ENCODE peak calls at places on chromosomes 7 and 10, in nine cellular contexts. One of them, this sample, is unnamed.
A peak's percentile ranks its signal among the peaks of the same experiment; 100 is the strongest.

GRCh38 chr10:132926070-132926469 is 16.3 kb downstream of the CFAP46 start:
- DNase-seq in NCI-H446 treated with DMSO at 0.1 percent for 48 hours: no peak
- DNase-seq in KG1: no peak
- DNase-seq in left lung: peak; percentile 69
- DNase-seq in activated CD4-positive, alpha-beta T cell treated with anti-CD3 and anti-CD28 coated beads for 48 hours: no peak
- DNase-seq in hepatocyte: no peak
- DNase-seq in NCI-H460: no peak
- DNase-seq in body of pancreas: no peak
- DNase-seq in right cardiac atrium: no peak
- DNase-seq in this sample: no peak

GRCh38 chr10:4131407-4132215 is 346.6 kb upstream of the KLF6 start:
- DNase-seq in NCI-H446 treated with DMSO at 0.1 percent for 48 hours: no peak
- DNase-seq in KG1: peak; percentile 47
- DNase-seq in left lung: no peak
- DNase-seq in activated CD4-positive, alpha-beta T cell treated with anti-CD3 and anti-CD28 coated beads for 48 hours: peak; percentile 33
- DNase-seq in hepatocyte: peak; percentile 15
- DNase-seq in NCI-H460: peak; percentile 9
- DNase-seq in body of pancreas: no peak
- DNase-seq in right cardiac atrium: no peak
- DNase-seq in this sample: no peak

GRCh38 chr7:143978585-143978984 is 21.5 kb upstream of the OR6B1 start:
- DNase-seq in NCI-H446 treated with DMSO at 0.1 percent for 48 hours: no peak
- DNase-seq in KG1: no peak
- DNase-seq in left lung: no peak
- DNase-seq in activated CD4-positive, alpha-beta T cell treated with anti-CD3 and anti-CD28 coated beads for 48 hours: no peak
- DNase-seq in hepatocyte: no peak
- DNase-seq in NCI-H460: no peak
- DNase-seq in body of pancreas: no peak
- DNase-seq in right cardiac atrium: no peak
- DNase-seq in this sample: no peak

GRCh38 chr7:106183952-106184351 is 71.8 kb upstream of the SYPL1 start:
- DNase-seq in NCI-H446 treated with DMSO at 0.1 percent for 48 hours: no peak
- DNase-seq in KG1: no peak
- DNase-seq in left lung: no peak
- DNase-seq in activated CD4-positive, alpha-beta T cell treated with anti-CD3 and anti-CD28 coated beads for 48 hours: no peak
- DNase-seq in hepatocyte: no peak
- DNase-seq in NCI-H460: no peak
- DNase-seq in body of pancreas: no peak
- DNase-seq in right cardiac atrium: no peak
- DNase-seq in this sample: no peak

GRCh38 chr7:50703654-50704053 is 79.0 kb downstream of the GRB10 start:
- DNase-seq in NCI-H446 treated with DMSO at 0.1 percent for 48 hours: no peak
- DNase-seq in KG1: no peak
- DNase-seq in left lung: no peak
- DNase-seq in activated CD4-positive, alpha-beta T cell treated with anti-CD3 and anti-CD28 coated beads for 48 hours: no peak
- DNase-seq in hepatocyte: no peak
- DNase-seq in NCI-H460: no peak
- DNase-seq in body of pancreas: no peak
- DNase-seq in right cardiac atrium: no peak
- DNase-seq in this sample: no peak

GRCh38 chr7:151431768-151432311 is 8.1 kb downstream of the CRYGN start:
- DNase-seq in NCI-H446 treated with DMSO at 0.1 percent for 48 hours: no peak
- DNase-seq in KG1: no peak
- DNase-seq in left lung: no peak
- DNase-seq in activated CD4-positive, alpha-beta T cell treated with anti-CD3 and anti-CD28 coated beads for 48 hours: no peak
- DNase-seq in hepatocyte: no peak
- DNase-seq in NCI-H460: no peak
- DNase-seq in body of pancreas: no peak
- DNase-seq in right cardiac atrium: no peak
- DNase-seq in this sample: no peak

GRCh38 chr7:12031186-12031585 is 179.9 kb upstream of the TMEM106B start:
- DNase-seq in NCI-H446 treated with DMSO at 0.1 percent for 48 hours: no peak
- DNase-seq in KG1: no peak
- DNase-seq in left lung: no peak
- DNase-seq in activated CD4-positive, alpha-beta T cell treated with anti-CD3 and anti-CD28 coated beads for 48 hours: no peak
- DNase-seq in hepatocyte: no peak
- DNase-seq in NCI-H460: no peak
- DNase-seq in body of pancreas: no peak
- DNase-seq in right cardiac atrium: no peak
- DNase-seq in this sample: no peak

GRCh38 chr7:106590209-106590816 is 70.6 kb downstream of the CCDC71L start:
- DNase-seq in NCI-H446 treated with DMSO at 0.1 percent for 48 hours: no peak
- DNase-seq in KG1: no peak
- DNase-seq in left lung: no peak
- DNase-seq in activated CD4-positive, alpha-beta T cell treated with anti-CD3 and anti-CD28 coated beads for 48 hours: no peak
- DNase-seq in hepatocyte: no peak
- DNase-seq in NCI-H460: no peak
- DNase-seq in body of pancreas: no peak
- DNase-seq in right cardiac atrium: no peak
- DNase-seq in this sample: no peak

GRCh38 chr10:129936266-129936922 is 27.7 kb downstream of the EBF3 start:
- DNase-seq in NCI-H446 treated with DMSO at 0.1 percent for 48 hours: no peak
- DNase-seq in KG1: no peak
- DNase-seq in left lung: peak; percentile 59
- DNase-seq in activated CD4-positive, alpha-beta T cell treated with anti-CD3 and anti-CD28 coated beads for 48 hours: no peak
- DNase-seq in hepatocyte: no peak
- DNase-seq in NCI-H460: no peak
- DNase-seq in body of pancreas: no peak
- DNase-seq in right cardiac atrium: no peak
- DNase-seq in this sample: no peak

GRCh38 chr10:31242902-31243301 is 76.1 kb upstream of the ZEB1 start:
- DNase-seq in NCI-H446 treated with DMSO at 0.1 percent for 48 hours: no peak
- DNase-seq in KG1: peak; percentile 26
- DNase-seq in left lung: no peak
- DNase-seq in activated CD4-positive, alpha-beta T cell treated with anti-CD3 and anti-CD28 coated beads for 48 hours: peak; percentile 75
- DNase-seq in hepatocyte: peak; percentile 55
- DNase-seq in NCI-H460: peak; percentile 7
- DNase-seq in body of pancreas: no peak
- DNase-seq in right cardiac atrium: no peak
- DNase-seq in this sample: no peak

GRCh38 chr7:36036590-36036989 is 116.5 kb upstream of the EEPD1 start:
- DNase-seq in NCI-H446 treated with DMSO at 0.1 percent for 48 hours: no peak
- DNase-seq in KG1: no peak
- DNase-seq in left lung: no peak
- DNase-seq in activated CD4-positive, alpha-beta T cell treated with anti-CD3 and anti-CD28 coated beads for 48 hours: no peak
- DNase-seq in hepatocyte: no peak
- DNase-seq in NCI-H460: no peak
- DNase-seq in body of pancreas: peak; percentile 23
- DNase-seq in right cardiac atrium: peak; percentile 73
- DNase-seq in this sample: no peak

GRCh38 chr7:93958216-93958615 is 36.7 kb downstream of the GNG11 start:
- DNase-seq in NCI-H446 treated with DMSO at 0.1 percent for 48 hours: no peak
- DNase-seq in KG1: no peak
- DNase-seq in left lung: no peak
- DNase-seq in activated CD4-positive, alpha-beta T cell treated with anti-CD3 and anti-CD28 coated beads for 48 hours: no peak
- DNase-seq in hepatocyte: no peak
- DNase-seq in NCI-H460: no peak
- DNase-seq in body of pancreas: no peak
- DNase-seq in right cardiac atrium: no peak
- DNase-seq in this sample: peak; percentile 30

GRCh38 chr7:143382126-143382790 is 1.1 kb downstream of the ZYX start:
- DNase-seq in NCI-H446 treated with DMSO at 0.1 percent for 48 hours: no peak
- DNase-seq in KG1: no peak
- DNase-seq in left lung: peak; percentile 73
- DNase-seq in activated CD4-positive, alpha-beta T cell treated with anti-CD3 and anti-CD28 coated beads for 48 hours: no peak
- DNase-seq in hepatocyte: no peak
- DNase-seq in NCI-H460: no peak
- DNase-seq in body of pancreas: no peak
- DNase-seq in right cardiac atrium: peak; percentile 56
- DNase-seq in this sample: no peak

GRCh38 chr10:32112055-32112454 is 55.8 kb upstream of the KIF5B start:
- DNase-seq in NCI-H446 treated with DMSO at 0.1 percent for 48 hours: no peak
- DNase-seq in KG1: no peak
- DNase-seq in left lung: no peak
- DNase-seq in activated CD4-positive, alpha-beta T cell treated with anti-CD3 and anti-CD28 coated beads for 48 hours: no peak
- DNase-seq in hepatocyte: no peak
- DNase-seq in NCI-H460: peak; percentile 46
- DNase-seq in body of pancreas: no peak
- DNase-seq in right cardiac atrium: no peak
- DNase-seq in this sample: no peak

GRCh38 chr7:70738080-70738479 is 393.9 kb upstream of the GALNT17 start:
- DNase-seq in NCI-H446 treated with DMSO at 0.1 percent for 48 hours: no peak
- DNase-seq in KG1: no peak
- DNase-seq in left lung: no peak
- DNase-seq in activated CD4-positive, alpha-beta T cell treated with anti-CD3 and anti-CD28 coated beads for 48 hours: no peak
- DNase-seq in hepatocyte: peak; percentile 41
- DNase-seq in NCI-H460: peak; percentile 19
- DNase-seq in body of pancreas: no peak
- DNase-seq in right cardiac atrium: no peak
- DNase-seq in this sample: peak; percentile 50

GRCh38 chr10:56266120-56266519 is 94.9 kb downstream of the ZWINT start:
- DNase-seq in NCI-H446 treated with DMSO at 0.1 percent for 48 hours: no peak
- DNase-seq in KG1: no peak
- DNase-seq in left lung: no peak
- DNase-seq in activated CD4-positive, alpha-beta T cell treated with anti-CD3 and anti-CD28 coated beads for 48 hours: no peak
- DNase-seq in hepatocyte: no peak
- DNase-seq in NCI-H460: no peak
- DNase-seq in body of pancreas: no peak
- DNase-seq in right cardiac atrium: no peak
- DNase-seq in this sample: no peak

GRCh38 chr10:131842351-131843088 is 58.3 kb upstream of the PPP2R2D start:
- DNase-seq in NCI-H446 treated with DMSO at 0.1 percent for 48 hours: no peak
- DNase-seq in KG1: no peak
- DNase-seq in left lung: peak; percentile 56
- DNase-seq in activated CD4-positive, alpha-beta T cell treated with anti-CD3 and anti-CD28 coated beads for 48 hours: no peak
- DNase-seq in hepatocyte: no peak
- DNase-seq in NCI-H460: no peak
- DNase-seq in body of pancreas: no peak
- DNase-seq in right cardiac atrium: no peak
- DNase-seq in this sample: no peak

GRCh38 chr7:100171840-100172239 is 3.4 kb upstream of the GAL3ST4 start:
- DNase-seq in NCI-H446 treated with DMSO at 0.1 percent for 48 hours: no peak
- DNase-seq in KG1: no peak
- DNase-seq in left lung: no peak
- DNase-seq in activated CD4-positive, alpha-beta T cell treated with anti-CD3 and anti-CD28 coated beads for 48 hours: no peak
- DNase-seq in hepatocyte: no peak
- DNase-seq in NCI-H460: no peak
- DNase-seq in body of pancreas: no peak
- DNase-seq in right cardiac atrium: no peak
- DNase-seq in this sample: no peak

GRCh38 chr10:20817646-20818045 is 79.5 kb downstream of the NEBL start:
- DNase-seq in NCI-H446 treated with DMSO at 0.1 percent for 48 hours: no peak
- DNase-seq in KG1: no peak
- DNase-seq in left lung: no peak
- DNase-seq in activated CD4-positive, alpha-beta T cell treated with anti-CD3 and anti-CD28 coated beads for 48 hours: no peak
- DNase-seq in hepatocyte: no peak
- DNase-seq in NCI-H460: no peak
- DNase-seq in body of pancreas: no peak
- DNase-seq in right cardiac atrium: no peak
- DNase-seq in this sample: no peak

GRCh38 chr10:88187472-88187871 is 324.0 kb downstream of the PTEN start:
- DNase-seq in NCI-H446 treated with DMSO at 0.1 percent for 48 hours: no peak
- DNase-seq in KG1: no peak
- DNase-seq in left lung: no peak
- DNase-seq in activated CD4-positive, alpha-beta T cell treated with anti-CD3 and anti-CD28 coated beads for 48 hours: no peak
- DNase-seq in hepatocyte: no peak
- DNase-seq in NCI-H460: no peak
- DNase-seq in body of pancreas: no peak
- DNase-seq in right cardiac atrium: no peak
- DNase-seq in this sample: no peak

GRCh38 chr10:132138133-132138532 is 48.6 kb upstream of the DPYSL4 start:
- DNase-seq in NCI-H446 treated with DMSO at 0.1 percent for 48 hours: no peak
- DNase-seq in KG1: no peak
- DNase-seq in left lung: peak; percentile 61
- DNase-seq in activated CD4-positive, alpha-beta T cell treated with anti-CD3 and anti-CD28 coated beads for 48 hours: no peak
- DNase-seq in hepatocyte: no peak
- DNase-seq in NCI-H460: no peak
- DNase-seq in body of pancreas: no peak
- DNase-seq in right cardiac atrium: peak; percentile 16
- DNase-seq in this sample: no peak

GRCh38 chr10:74932648-74933047 is 106.2 kb downstream of the KAT6B start:
- DNase-seq in NCI-H446 treated with DMSO at 0.1 percent for 48 hours: peak; percentile 85
- DNase-seq in KG1: no peak
- DNase-seq in left lung: no peak
- DNase-seq in activated CD4-positive, alpha-beta T cell treated with anti-CD3 and anti-CD28 coated beads for 48 hours: no peak
- DNase-seq in hepatocyte: no peak
- DNase-seq in NCI-H460: no peak
- DNase-seq in body of pancreas: peak; percentile 47
- DNase-seq in right cardiac atrium: peak; percentile 92
- DNase-seq in this sample: peak; percentile 91

GRCh38 chr10:86958831-86959736 is 685 bp downstream of the SNCG start:
- DNase-seq in NCI-H446 treated with DMSO at 0.1 percent for 48 hours: no peak
- DNase-seq in KG1: no peak
- DNase-seq in left lung: no peak
- DNase-seq in activated CD4-positive, alpha-beta T cell treated with anti-CD3 and anti-CD28 coated beads for 48 hours: no peak
- DNase-seq in hepatocyte: peak; percentile 63
- DNase-seq in NCI-H460: peak; percentile 48
- DNase-seq in body of pancreas: no peak
- DNase-seq in right cardiac atrium: peak; percentile 87
- DNase-seq in this sample: peak; percentile 21

GRCh38 chr7:39228946-39229345 is 251.2 kb downstream of the POU6F2 start:
- DNase-seq in NCI-H446 treated with DMSO at 0.1 percent for 48 hours: no peak
- DNase-seq in KG1: no peak
- DNase-seq in left lung: no peak
- DNase-seq in activated CD4-positive, alpha-beta T cell treated with anti-CD3 and anti-CD28 coated beads for 48 hours: no peak
- DNase-seq in hepatocyte: no peak
- DNase-seq in NCI-H460: no peak
- DNase-seq in body of pancreas: no peak
- DNase-seq in right cardiac atrium: no peak
- DNase-seq in this sample: peak; percentile 39

GRCh38 chr7:14936530-14936929 is 34.0 kb upstream of the DGKB start:
- DNase-seq in NCI-H446 treated with DMSO at 0.1 percent for 48 hours: no peak
- DNase-seq in KG1: no peak
- DNase-seq in left lung: peak; percentile 30
- DNase-seq in activated CD4-positive, alpha-beta T cell treated with anti-CD3 and anti-CD28 coated beads for 48 hours: no peak
- DNase-seq in hepatocyte: peak; percentile 65
- DNase-seq in NCI-H460: no peak
- DNase-seq in body of pancreas: peak; percentile 75
- DNase-seq in right cardiac atrium: no peak
- DNase-seq in this sample: no peak

GRCh38 chr10:35398355-35398754 is 62.0 kb downstream of the CCNY start:
- DNase-seq in NCI-H446 treated with DMSO at 0.1 percent for 48 hours: no peak
- DNase-seq in KG1: no peak
- DNase-seq in left lung: no peak
- DNase-seq in activated CD4-positive, alpha-beta T cell treated with anti-CD3 and anti-CD28 coated beads for 48 hours: no peak
- DNase-seq in hepatocyte: no peak
- DNase-seq in NCI-H460: no peak
- DNase-seq in body of pancreas: no peak
- DNase-seq in right cardiac atrium: no peak
- DNase-seq in this sample: peak; percentile 61

GRCh38 chr10:71608863-71609768 is 110.5 kb downstream of the C10orf105 start:
- DNase-seq in NCI-H446 treated with DMSO at 0.1 percent for 48 hours: no peak
- DNase-seq in KG1: peak; percentile 51
- DNase-seq in left lung: peak; percentile 90
- DNase-seq in activated CD4-positive, alpha-beta T cell treated with anti-CD3 and anti-CD28 coated beads for 48 hours: peak; percentile 84
- DNase-seq in hepatocyte: peak; percentile 88
- DNase-seq in NCI-H460: peak; percentile 52
- DNase-seq in body of pancreas: peak; percentile 71
- DNase-seq in right cardiac atrium: peak; percentile 94
- DNase-seq in this sample: peak; percentile 74

GRCh38 chr10:79104264-79104954 is 35.6 kb downstream of the ZMIZ1 start:
- DNase-seq in NCI-H446 treated with DMSO at 0.1 percent for 48 hours: no peak
- DNase-seq in KG1: no peak
- DNase-seq in left lung: peak; percentile 64
- DNase-seq in activated CD4-positive, alpha-beta T cell treated with anti-CD3 and anti-CD28 coated beads for 48 hours: no peak
- DNase-seq in hepatocyte: no peak
- DNase-seq in NCI-H460: no peak
- DNase-seq in body of pancreas: no peak
- DNase-seq in right cardiac atrium: peak; percentile 90
- DNase-seq in this sample: peak; percentile 18

GRCh38 chr7:142248166-142249160 is 9.4 kb downstream of the PRSS58 start:
- DNase-seq in NCI-H446 treated with DMSO at 0.1 percent for 48 hours: no peak
- DNase-seq in KG1: no peak
- DNase-seq in left lung: no peak
- DNase-seq in activated CD4-positive, alpha-beta T cell treated with anti-CD3 and anti-CD28 coated beads for 48 hours: no peak
- DNase-seq in hepatocyte: no peak
- DNase-seq in NCI-H460: no peak
- DNase-seq in body of pancreas: no peak
- DNase-seq in right cardiac atrium: no peak
- DNase-seq in this sample: peak; percentile 31

GRCh38 chr10:110568055-110568735 is 700 bp downstream of the SMC3 start:
- DNase-seq in NCI-H446 treated with DMSO at 0.1 percent for 48 hours: no peak
- DNase-seq in KG1: peak; percentile 8
- DNase-seq in left lung: no peak
- DNase-seq in activated CD4-positive, alpha-beta T cell treated with anti-CD3 and anti-CD28 coated beads for 48 hours: peak; percentile 70
- DNase-seq in hepatocyte: peak; percentile 53
- DNase-seq in NCI-H460: no peak
- DNase-seq in body of pancreas: no peak
- DNase-seq in right cardiac atrium: no peak
- DNase-seq in this sample: peak; percentile 66

GRCh38 chr7:106614751-106615150 is 46.2 kb downstream of the CCDC71L start:
- DNase-seq in NCI-H446 treated with DMSO at 0.1 percent for 48 hours: no peak
- DNase-seq in KG1: no peak
- DNase-seq in left lung: no peak
- DNase-seq in activated CD4-positive, alpha-beta T cell treated with anti-CD3 and anti-CD28 coated beads for 48 hours: no peak
- DNase-seq in hepatocyte: no peak
- DNase-seq in NCI-H460: no peak
- DNase-seq in body of pancreas: no peak
- DNase-seq in right cardiac atrium: no peak
- DNase-seq in this sample: no peak